ENCODE peak calls at places on chromosomes 3 and 15, in six cellular contexts. L, R, H, I, D and V are unnamed samples.

GRCh38 chr15:85381850-85382751 is 1.7 kb downstream of the AKAP13 start:
- DNase-seq in L (no peak), R (no peak), H (no peak), I (no peak), D (no peak), V (no peak)

GRCh38 chr15:34808016-34808415 is 12.7 kb upstream of the ACTC1 start:
- DNase-seq in L (no peak), R (no peak), H (no peak), I (no peak), D (no peak), V (no peak)

GRCh38 chr3:107752202-107752990 is 229.6 kb downstream of the BBX start:
- DNase-seq in L (peak), R (no peak), H (no peak), I (no peak), D (no peak), V (no peak)

GRCh38 chr3:194874206-194874605 is 188.5 kb downstream of the FAM43A start:
- DNase-seq in L (no peak), R (no peak), H (no peak), I (no peak), D (no peak), V (no peak)

GRCh38 chr15:47944911-47945310 is 175.9 kb upstream of the SLC24A5 start:
- DNase-seq in L (no peak), R (no peak), H (no peak), I (no peak), D (no peak), V (no peak)

GRCh38 chr15:58549013-58549779 is 117.4 kb downstream of the LIPC start:
- DNase-seq in L (no peak), R (no peak), H (no peak), I (no peak), D (no peak), V (no peak)

GRCh38 chr3:66476852-66477381 is 23.9 kb downstream of the LRIG1 start:
- DNase-seq in L (no peak), R (no peak), H (no peak), I (no peak), D (no peak), V (no peak)

GRCh38 chr3:12308517-12308916 is 19.6 kb downstream of the PPARG start:
- DNase-seq in L (peak), R (no peak), H (no peak), I (no peak), D (no peak), V (no peak)

GRCh38 chr15:65331811-65332210 is 27.3 kb downstream of the RNU5B-1 start:
- DNase-seq in L (no peak), R (no peak), H (no peak), I (no peak), D (no peak), V (no peak)

GRCh38 chr3:73558399-73559075 is 66.2 kb downstream of the PDZRN3 start:
- DNase-seq in L (no peak), R (no peak), H (no peak), I (no peak), D (no peak), V (no peak)

GRCh38 chr15:25691544-25692430 is 171.3 kb downstream of the ATP10A start:
- DNase-seq in L (no peak), R (no peak), H (no peak), I (peak), D (no peak), V (no peak)

GRCh38 chr15:32677238-32677750 is 35.8 kb downstream of the SCG5 start:
- DNase-seq in L (no peak), R (no peak), H (no peak), I (no peak), D (no peak), V (no peak)

GRCh38 chr3:27326211-27326948 is 42.8 kb downstream of the NEK10 start:
- DNase-seq in L (peak), R (no peak), H (no peak), I (no peak), D (no peak), V (no peak)

GRCh38 chr3:27323087-27323570 is 46.1 kb downstream of the NEK10 start:
- DNase-seq in L (no peak), R (no peak), H (no peak), I (no peak), D (no peak), V (no peak)

GRCh38 chr3:27324695-27325094 is 44.5 kb downstream of the NEK10 start:
- DNase-seq in L (no peak), R (no peak), H (no peak), I (no peak), D (no peak), V (no peak)

GRCh38 chr3:27326949-27327582 is 42.1 kb downstream of the NEK10 start:
- DNase-seq in L (no peak), R (no peak), H (no peak), I (no peak), D (no peak), V (no peak)

DNA sequence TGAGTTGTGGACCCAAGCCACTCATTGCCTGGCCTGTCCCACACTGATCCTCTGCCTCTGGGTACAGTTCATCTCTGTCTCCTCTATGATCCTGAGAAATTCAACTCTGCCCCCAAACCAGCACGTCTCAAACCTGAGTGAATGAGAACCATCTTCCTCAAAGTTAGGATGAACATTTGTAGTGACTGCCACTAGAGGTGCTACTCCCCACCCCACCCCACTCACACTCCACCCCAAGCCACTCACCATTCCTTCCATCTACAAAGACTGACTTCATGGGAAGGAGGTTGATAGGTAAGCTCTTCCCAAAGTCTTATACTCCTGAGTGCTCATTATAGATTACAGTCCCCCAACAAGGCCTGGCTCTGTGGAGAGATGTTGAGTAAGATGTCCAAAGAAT is 43.8 kb downstream of the NEK10 start:
- DNase-seq in L (no peak), R (no peak), H (no peak), I (no peak), D (no peak), V (no peak)
- TF ChIP-seq CTCF in L (peak), R (no peak), H (no peak), I (no peak), D (no peak), V (no peak)

GRCh38 chr15:41894791-41895463 is 1.1 kb upstream of the SPTBN5 start:
- DNase-seq in L (peak), R (peak), H (peak), I (peak), D (no peak), V (no peak)
- TF ChIP-seq CTCF in L (no peak), R (no peak), H (no peak), I (no peak), D (no peak), V (no peak)

DNA sequence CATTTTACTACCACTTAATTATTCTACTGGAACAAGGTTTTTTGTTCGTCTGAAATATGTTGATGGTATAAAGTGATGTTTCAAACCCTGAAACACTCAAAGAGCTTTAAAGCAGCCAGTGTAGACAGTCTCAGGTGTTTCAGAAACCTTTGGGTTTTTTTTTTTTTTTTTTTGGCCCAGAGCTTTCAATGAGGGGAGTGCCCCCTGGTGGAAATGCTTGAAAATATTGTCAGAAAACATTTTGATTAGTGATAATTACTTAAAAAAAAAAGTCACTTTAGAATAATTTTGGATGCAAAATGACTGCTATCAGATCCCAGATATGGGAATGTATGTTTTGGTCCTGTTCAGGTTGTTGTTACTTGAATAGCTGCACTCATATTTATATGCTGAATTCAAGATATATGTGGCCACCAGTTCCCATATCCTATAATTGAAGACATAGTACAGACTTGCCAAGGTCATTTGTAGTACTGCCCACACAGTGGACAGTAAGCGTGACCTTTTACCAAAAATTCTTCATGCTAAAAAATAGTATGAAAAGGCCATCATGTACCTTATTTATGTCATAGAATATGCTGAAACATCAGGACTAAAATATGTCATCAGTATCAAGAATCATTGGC is 35.9 kb downstream of the SATB1 start:
- DNase-seq in L (no peak), R (no peak), H (no peak), I (no peak), D (no peak), V (peak)
- TF ChIP-seq CTCF in L (peak), R (peak), H (peak), I (peak), D (peak), V (peak)

GRCh38 chr15:90881181-90881977 is 2.9 kb upstream of the FES start:
- DNase-seq in L (no peak), R (no peak), H (no peak), I (peak), D (no peak), V (no peak)

GRCh38 chr15:90880381-90881145 is 3.7 kb upstream of the FES start:
- DNase-seq in L (no peak), R (no peak), H (no peak), I (no peak), D (no peak), V (no peak)

GRCh38 chr15:90883526-90883931 is 775 bp upstream of the FES start:
- DNase-seq in L (no peak), R (no peak), H (no peak), I (peak), D (no peak), V (no peak)

GRCh38 chr15:90882781-90883525 is 1.4 kb upstream of the FES start:
- DNase-seq in L (no peak), R (no peak), H (no peak), I (peak), D (no peak), V (no peak)

GRCh38 chr15:90881978-90882721 is 2.2 kb upstream of the FES start:
- DNase-seq in L (no peak), R (no peak), H (no peak), I (peak), D (no peak), V (no peak)
- TF ChIP-seq CTCF in L (no peak), R (no peak), H (no peak), I (no peak), D (no peak), V (no peak)

GRCh38 chr3:169120928-169121327 is 542.6 kb downstream of the MECOM start:
- DNase-seq in L (no peak), R (no peak), H (no peak), I (no peak), D (no peak), V (no peak)

GRCh38 chr3:169112153-169112892 is 551.2 kb downstream of the MECOM start:
- DNase-seq in L (peak), R (no peak), H (no peak), I (no peak), D (no peak), V (no peak)

GRCh38 chr3:169118666-169119370 is 544.7 kb downstream of the MECOM start:
- DNase-seq in L (no peak), R (no peak), H (no peak), I (no peak), D (no peak), V (no peak)

GRCh38 chr3:169116056-169116693 is 547.3 kb downstream of the MECOM start:
- DNase-seq in L (no peak), R (no peak), H (no peak), I (no peak), D (no peak), V (no peak)

DNA sequence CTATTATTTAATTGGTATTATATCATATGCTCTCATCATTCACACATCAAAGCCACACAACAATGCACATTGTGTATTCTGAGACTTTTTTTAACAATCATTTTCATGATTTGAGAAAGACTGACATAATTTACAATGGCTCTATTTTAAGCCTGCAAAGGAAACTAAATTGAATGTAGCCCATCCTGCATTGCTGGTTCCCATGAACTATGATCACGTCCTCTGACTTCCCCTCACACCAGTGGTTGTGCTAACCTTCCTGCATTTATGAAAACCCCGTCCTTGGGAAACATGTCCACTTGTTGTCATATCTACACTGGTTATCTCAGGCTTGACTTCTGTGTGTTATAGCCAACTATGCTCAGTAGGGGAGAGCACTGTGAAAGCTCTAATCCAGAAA is 546.2 kb downstream of the MECOM start:
- DNase-seq in L (no peak), R (no peak), H (no peak), I (no peak), D (no peak), V (no peak)
- TF ChIP-seq CTCF in L (no peak), R (no peak), H (no peak), I (no peak), D (no peak), V (no peak)